ENCODE peak calls at places on chromosomes 1 and 21, in five cellular contexts. O is transverse colon; L is ELR; G is right lobe of liver; E is stimulated activated CD4-positive, alpha-beta T cell treated with anti-CD3 and anti-CD28 coated beads, Interleukin-12 subunit alpha, Interleukin-12 subunit beta, amount 100 ng/mL, for 48 hours. K is an unnamed sample.

GRCh38 chr21:14454642-14455009 is 71.7 kb upstream of the HSPA13 start:
- DNase-seq in L (no peak), E (no peak), G (no peak), O (no peak), K (peak)

GRCh38 chr1:67741786-67742185 is 56.8 kb downstream of the GADD45A start:
- DNase-seq in G (no peak), L (no peak), E (no peak), O (no peak), K (no peak)

GRCh38 chr21:36422279-36423098 is 37.3 kb downstream of the CHAF1B start:
- DNase-seq in E (no peak), O (peak), L (peak), G (peak), K (peak)

GRCh38 chr1:11757047-11757446 is 4.9 kb upstream of the C1orf167 start:
- DNase-seq in G (no peak), O (no peak), L (no peak), E (no peak), K (no peak)

GRCh38 chr1:245278846-245279245 is 124.1 kb downstream of the KIF26B start:
- DNase-seq in O (no peak), L (no peak), E (no peak), G (no peak), K (no peak)

GRCh38 chr1:48882020-48882419 is 105.3 kb upstream of the BEND5 start:
- DNase-seq in E (no peak), L (no peak), G (no peak), O (no peak), K (no peak)

GRCh38 chr1:118136511-118136937 is 48.5 kb downstream of the SPAG17 start:
- DNase-seq in E (peak), L (peak), G (no peak), O (no peak), K (peak)

GRCh38 chr1:101302831-101303511 is 66.2 kb downstream of the S1PR1 start:
- DNase-seq in G (no peak), O (no peak), E (no peak), L (peak), K (no peak)

GRCh38 chr21:28729887-28730286 is 262.8 kb downstream of the LTN1 start:
- DNase-seq in O (no peak), G (no peak), E (no peak), L (no peak), K (no peak)

GRCh38 chr1:232853994-232854532 is 48.8 kb downstream of the MAP10 start:
- DNase-seq in G (no peak), O (no peak), L (peak), E (no peak), K (no peak)

GRCh38 chr21:42571391-42572150 is 57.9 kb downstream of the SLC37A1 start:
- DNase-seq in O (no peak), G (no peak), L (no peak), E (no peak), K (no peak)

GRCh38 chr1:224539971-224540370 is 76.1 kb upstream of the CNIH3 start:
- DNase-seq in O (no peak), G (no peak), L (no peak), E (no peak), K (no peak)

GRCh38 chr21:45167796-45168222 is 93.4 kb downstream of the ADARB1 start:
- DNase-seq in G (no peak), O (no peak), L (no peak), E (no peak), K (no peak)

GRCh38 chr1:228333739-228334115 is 72.9 kb downstream of the TRIM11 start:
- DNase-seq in E (no peak), G (peak), L (no peak), O (peak), K (no peak)

GRCh38 chr1:29237906-29238600 is 1.7 kb downstream of the PTPRU start:
- DNase-seq in E (no peak), O (peak), G (peak), L (peak), K (peak)

GRCh38 chr1:210475806-210476205 is 147.1 kb downstream of the HHAT start:
- DNase-seq in L (no peak), E (no peak), G (no peak), O (no peak), K (no peak)

GRCh38 chr1:86703696-86704455 is 500 bp upstream of the SH3GLB1 start:
- DNase-seq in O (no peak), L (no peak), G (no peak), E (peak), K (no peak)

GRCh38 chr1:54285815-54286214 is 85.8 kb downstream of the MRPL37 start:
- DNase-seq in E (no peak), G (no peak), L (no peak), O (no peak), K (no peak)

GRCh38 chr1:3539707-3540425 is 71.4 kb downstream of the MEGF6 start:
- DNase-seq in L (no peak), O (no peak), E (no peak), G (no peak), K (no peak)

GRCh38 chr1:226308166-226308722 is 720 bp downstream of the LIN9 start:
- DNase-seq in E (no peak), G (peak), O (peak), L (no peak), K (peak)

GRCh38 chr1:169460193-169460833 is 25.4 kb downstream of the SLC19A2 start:
- DNase-seq in L (peak), E (no peak), O (no peak), G (peak), K (no peak)

GRCh38 chr1:151401125-151401788 is 1.9 kb downstream of the PSMB4 start:
- DNase-seq in E (no peak), O (no peak), L (peak), G (no peak), K (no peak)

GRCh38 chr1:106254748-106255147 is 801.7 kb upstream of the PRMT6 start:
- DNase-seq in G (no peak), E (no peak), O (no peak), L (peak), K (no peak)

GRCh38 chr1:228486596-228487335 is 416 bp upstream of the RNF187 start:
- DNase-seq in G (peak), E (peak), O (peak), L (peak), K (peak)

GRCh38 chr1:10510520-10511493 is 36.1 kb downstream of the PEX14 start:
- DNase-seq in L (peak), O (peak), E (peak), G (no peak), K (peak)

GRCh38 chr1:155126494-155127104 is 1.1 kb upstream of the EFNA1 start:
- DNase-seq in E (no peak), O (peak), G (peak), L (peak), K (no peak)

GRCh38 chr1:111862599-111862998 is 106.9 kb downstream of the DDX20 start:
- DNase-seq in G (peak), L (no peak), E (no peak), O (no peak), K (no peak)

GRCh38 chr1:15684468-15685283 is 556 bp downstream of the PLEKHM2 start:
- DNase-seq in E (no peak), O (peak), G (peak), L (peak), K (peak)

GRCh38 chr1:8903908-8904650 is 25.6 kb upstream of the ENO1 start:
- DNase-seq in G (no peak), E (no peak), L (peak), O (peak), K (no peak)

GRCh38 chr1:223010552-223011229 is 132.4 kb downstream of the TLR5 start:
- DNase-seq in L (no peak), O (no peak), G (no peak), E (no peak), K (no peak)

K was measured in GM19239.